ENCODE peak calls at places on chromosomes 6 and 20, in six cellular contexts. P is hepatocyte, B is K562, U is kidney, Q is mucosa of descending colon, N is body of pancreas. A is an unnamed sample. For H3K4me1, the result is how much of the 10 kb centered on the place peaks cover.

GRCh38 chr20:18093388-18093787 is 35.7 kb upstream of the OVOL2 start:
- DNase-seq in P (no peak), B (no peak), U (no peak), Q (no peak), N (no peak), A (no peak)

GRCh38 chr6:116986819-116987218 is 109.8 kb downstream of the RFX6 start:
- DNase-seq in P (no peak), B (no peak), U (no peak), Q (peak), N (no peak), A (no peak)

GRCh38 chr6:154245542-154245941 is 111.1 kb downstream of the IPCEF1 start:
- DNase-seq in P (no peak), B (no peak), U (no peak), Q (no peak), N (no peak), A (no peak)

GRCh38 chr20:45176526-45176925 is 1.8 kb downstream of the PI3 start:
- DNase-seq in P (no peak), B (no peak), U (no peak), Q (no peak), N (no peak), A (no peak)

GRCh38 chr6:89688328-89688727 is 49.8 kb upstream of the LYRM2 start:
- DNase-seq in P (no peak), B (no peak), U (no peak), Q (no peak), N (no peak), A (no peak)

GRCh38 chr6:160348552-160349441 is 619 bp downstream of the SLC22A3 start:
- DNase-seq in P (peak), B (no peak), U (no peak), Q (peak), N (peak), A (peak)

GRCh38 chr6:84065718-84066290 is 32.2 kb downstream of the MRAP2 start:
- DNase-seq in P (no peak), B (no peak), U (no peak), Q (no peak), N (no peak), A (no peak)

GRCh38 chr20:23350855-23351838 is 556 bp downstream of the NXT1 start:
- DNase-seq in P (peak), B (peak), U (peak), Q (peak), N (peak), A (peak)

GRCh38 chr6:145071836-145072235 is 663.5 kb downstream of the EPM2A start:
- DNase-seq in P (no peak), B (no peak), U (no peak), Q (no peak), N (no peak), A (no peak)

GRCh38 chr20:32490942-32491763 is 94.0 kb downstream of the NOL4L start:
- DNase-seq in P (no peak), B (no peak), U (peak), Q (no peak), N (no peak), A (no peak)

GRCh38 chr6:157599191-157599590 is 218.2 kb downstream of the ZDHHC14 start:
- DNase-seq in P (no peak), B (no peak), U (no peak), Q (no peak), N (no peak), A (no peak)

GRCh38 chr20:60340232-60340631 is 382.0 kb downstream of the CDH26 start:
- DNase-seq in P (no peak), B (peak), U (no peak), Q (no peak), N (no peak), A (no peak)

GRCh38 chr6:170296746-170297576 is 6.1 kb upstream of the DLL1 start:
- DNase-seq in P (no peak), B (no peak), U (no peak), Q (no peak), N (no peak), A (no peak)

GRCh38 chr6:13026100-13026499 is 302.2 kb downstream of the TBC1D7 start:
- DNase-seq in P (no peak), B (no peak), U (no peak), Q (no peak), N (no peak), A (no peak)

GRCh38 chr20:63787749-63788148 is 43.3 kb downstream of the ZBTB46 start:
- DNase-seq in P (no peak), B (no peak), U (no peak), Q (no peak), N (no peak), A (no peak)

GRCh38 chr6:109052015-109052651 is 42.5 kb downstream of the SESN1 start:
- DNase-seq in P (no peak), B (no peak), U (no peak), Q (no peak), N (no peak), A (no peak)

GRCh38 chr20:58308680-58309527 is 611 bp upstream of the RAB22A start:
- DNase-seq in P (peak), B (peak), U (peak), Q (peak), N (peak), A (peak)

GRCh38 chr6:104326173-104327001 is 533.3 kb downstream of the HACE1 start:
- DNase-seq in P (no peak), B (no peak), U (no peak), Q (no peak), N (peak), A (no peak)

GRCh38 chr6:10838794-10839333 is 525 bp upstream of the MAK start:
- DNase-seq in P (no peak), B (no peak), U (no peak), Q (no peak), N (no peak), A (no peak)

GRCh38 chr6:105644073-105644489 is 241.2 kb upstream of the PREP start:
- DNase-seq in P (no peak), B (no peak), U (no peak), Q (no peak), N (no peak), A (no peak)

GRCh38 chr6:108365488-108365887 is 70.6 kb downstream of the AFG1L start:
- DNase-seq in P (no peak), B (no peak), U (no peak), Q (no peak), N (no peak), A (no peak)

GRCh38 chr6:27882624-27883023 is 29.6 kb downstream of the OR2B2 start:
- DNase-seq in P (no peak), B (no peak), U (no peak), Q (no peak), N (no peak), A (no peak)

GRCh38 chr6:147467891-147468290 is 40.6 kb upstream of the SAMD5 start:
- DNase-seq in P (no peak), B (no peak), U (no peak), Q (no peak), N (no peak), A (no peak)

DNA sequence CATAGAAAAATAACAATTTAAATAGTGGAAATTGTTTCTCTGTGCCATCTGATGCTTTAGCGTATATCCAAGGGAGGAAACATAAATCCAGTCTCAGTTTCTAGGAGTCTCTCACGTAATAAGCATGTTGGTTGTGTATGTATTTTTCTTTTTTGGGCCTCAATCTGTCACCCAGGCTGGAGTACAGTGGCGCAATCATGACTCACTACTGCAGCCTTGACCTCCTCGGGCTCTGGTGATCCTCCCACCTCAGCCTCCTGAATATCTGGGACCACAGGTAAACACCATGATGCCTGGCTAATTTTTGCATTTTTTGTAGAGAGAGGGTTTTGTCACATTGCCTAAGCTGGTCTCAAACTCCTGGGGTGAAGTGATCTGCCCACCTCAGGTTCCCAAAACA is 78.6 kb upstream of the PLN start:
- DNase-seq in P (no peak), B (no peak), U (no peak), Q (no peak), N (no peak), A (no peak)
- TF ChIP-seq CTCF in P (no peak), B (no peak), U (no peak), Q (no peak), N (no peak), A (no peak)

DNA sequence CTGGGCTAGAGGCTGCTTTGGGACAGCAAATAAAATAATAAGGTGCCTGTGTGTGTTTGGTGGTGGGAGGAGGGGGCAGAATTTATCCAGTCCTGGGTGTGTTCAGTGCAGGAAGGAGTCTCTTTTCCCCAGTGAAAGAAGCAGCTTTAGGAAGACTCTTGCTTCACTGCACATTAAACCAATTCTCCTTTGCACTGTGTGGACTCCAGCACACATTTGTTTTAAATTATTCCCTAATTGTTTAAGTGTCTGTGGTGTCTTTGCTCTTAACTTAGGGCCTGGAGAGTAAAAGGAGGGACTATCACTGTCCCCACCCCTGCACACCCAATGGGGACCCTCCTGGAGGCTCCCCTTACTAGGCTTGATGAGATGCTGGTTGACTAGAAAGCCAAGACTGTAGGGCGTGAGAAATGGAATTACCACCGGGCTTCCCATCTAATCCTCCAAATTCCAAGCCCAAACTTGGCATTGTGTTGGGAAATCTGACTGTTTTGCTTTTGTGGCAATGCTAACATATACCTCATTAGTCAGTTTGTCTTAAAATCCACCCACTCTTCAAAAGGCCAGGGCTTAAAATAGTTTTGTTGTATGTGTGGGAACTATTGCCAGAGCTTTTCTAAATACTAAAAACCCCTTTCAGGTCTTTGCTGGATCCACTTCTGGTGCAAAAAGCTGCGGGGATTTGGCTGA is 13.4 kb upstream of the DAAM2 start:
- DNase-seq in P (no peak), B (no peak), U (no peak), Q (no peak), N (no peak), A (no peak)
- H3K4me1 ChIP-seq in P (under half), B (under half), U (under half), Q (under half), N (under half), A (under half)

DNA sequence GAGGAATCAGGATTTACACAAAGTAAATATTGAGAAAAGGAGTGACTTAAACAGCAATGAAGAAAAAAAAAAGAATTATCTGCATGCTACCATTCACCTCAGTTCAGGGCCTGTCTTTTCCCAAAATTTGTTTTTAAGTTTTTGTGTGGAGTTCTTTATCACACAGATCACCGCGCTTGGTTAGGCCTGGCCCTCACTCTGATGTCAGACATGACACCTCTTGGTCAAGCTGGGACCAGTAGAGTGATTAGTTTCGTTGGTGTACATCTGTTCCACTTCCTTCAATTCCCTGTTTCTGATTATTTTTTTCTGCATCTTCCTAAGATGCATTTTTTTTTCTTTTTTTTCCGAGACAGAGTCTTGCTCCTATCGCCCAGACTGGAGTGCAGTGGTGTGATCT is 34.9 kb upstream of the HIVEP1 start:
- DNase-seq in P (no peak), B (no peak), U (no peak), Q (no peak), N (no peak), A (no peak)
- TF ChIP-seq CTCF in P (no peak), B (no peak), U (no peak), Q (no peak), N (no peak), A (no peak)

GRCh38 chr6:97666889-97667288 is 383.9 kb upstream of the MMS22L start:
- DNase-seq in P (no peak), B (no peak), U (no peak), Q (no peak), N (no peak), A (no peak)
- H3K4me1 ChIP-seq in P (under half), B (under half), U (under half), Q (under half), N (under half), A (under half)

GRCh38 chr6:26553739-26554668 is 15.8 kb downstream of the HMGN4 start:
- DNase-seq in P (peak), B (peak), U (peak), Q (peak), N (peak), A (peak)

GRCh38 chr6:26553264-26553738 is 15.1 kb downstream of the HMGN4 start:
- DNase-seq in P (peak), B (peak), U (peak), Q (peak), N (peak), A (peak)

GRCh38 chr6:26552205-26552604 is 14.0 kb downstream of the HMGN4 start:
- DNase-seq in P (no peak), B (no peak), U (no peak), Q (no peak), N (no peak), A (no peak)

GRCh38 chr6:26552640-26553189 is 14.5 kb downstream of the HMGN4 start:
- DNase-seq in P (no peak), B (no peak), U (no peak), Q (no peak), N (no peak), A (no peak)

DNA sequence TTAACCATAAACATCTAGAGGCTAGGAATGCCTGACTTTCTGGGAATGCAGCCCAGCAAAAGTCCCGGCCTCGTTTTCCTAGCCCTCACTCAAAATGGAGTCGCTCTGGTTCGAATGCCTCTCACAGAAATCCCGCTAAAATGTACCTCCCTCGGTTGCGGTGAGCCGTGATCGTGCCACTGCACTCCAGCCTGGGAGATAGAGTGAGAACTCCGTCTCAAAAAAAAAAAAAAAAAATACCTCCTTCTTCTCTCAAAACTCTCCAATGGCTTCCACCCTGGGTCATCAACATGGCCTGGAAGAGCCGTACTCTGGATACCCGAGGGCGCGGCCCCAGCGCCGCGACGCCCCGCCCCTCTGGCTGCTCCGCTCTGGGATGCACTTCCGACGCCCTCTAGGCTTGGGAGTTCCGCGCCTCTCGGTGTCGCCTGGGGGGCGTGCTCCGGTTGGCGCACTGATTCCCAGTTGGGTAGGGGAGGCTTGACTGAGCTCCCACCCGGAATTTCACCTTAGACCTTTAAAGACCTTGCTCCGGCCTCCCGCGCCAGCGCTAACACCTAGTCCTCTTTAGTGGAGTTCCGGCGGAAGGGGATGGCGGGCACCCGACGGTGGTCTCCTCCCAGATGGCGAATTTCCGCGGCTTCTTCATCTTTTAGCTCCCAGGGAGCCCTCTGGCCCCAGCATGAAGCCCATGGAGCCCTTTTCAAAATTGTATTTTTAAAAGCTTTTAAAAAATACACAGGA is 12.3 kb downstream of the HMGN4 start:
- DNase-seq in P (peak), B (peak), U (peak), Q (peak), N (peak), A (peak)
- TF ChIP-seq CTCF in P (peak), B (no peak), U (no peak), Q (no peak), N (no peak), A (no peak)

A was measured in testis.